ENCODE peak calls at places on chromosomes 13 and 19, in seven cellular contexts. One of them, this sample, is unnamed.

GRCh38 chr19:28633223-28634030 is 579.5 kb downstream of the UQCRFS1 start:
- DNase-seq in BE2C: peak; percentile 21
- DNase-seq in osteocyte: no peak
- DNase-seq in HFFc6: peak; percentile 1
- DNase-seq in astrocyte of the spinal cord: peak; percentile 16
- DNase-seq in Peyer's patch: no peak
- DNase-seq in Caco-2: no peak
- DNase-seq in this sample: no peak

GRCh38 chr13:30395192-30396158 is 26.8 kb upstream of the UBE2L5 start:
- DNase-seq in BE2C: peak; percentile 78
- DNase-seq in osteocyte: no peak
- DNase-seq in HFFc6: peak; percentile 95
- DNase-seq in astrocyte of the spinal cord: peak; percentile 90
- DNase-seq in Peyer's patch: peak; percentile 93
- DNase-seq in Caco-2: peak; percentile 94
- DNase-seq in this sample: no peak

GRCh38 chr19:45097776-45098520 is 5.0 kb downstream of the PPP1R37 start:
- DNase-seq in BE2C: peak; percentile 77
- DNase-seq in osteocyte: no peak
- DNase-seq in HFFc6: peak; percentile 91
- DNase-seq in astrocyte of the spinal cord: peak; percentile 91
- DNase-seq in Peyer's patch: peak; percentile 80
- DNase-seq in Caco-2: peak; percentile 68
- DNase-seq in this sample: no peak

GRCh38 chr13:49366841-49367240 is 77.0 kb downstream of the CAB39L start:
- DNase-seq in BE2C: no peak
- DNase-seq in osteocyte: no peak
- DNase-seq in HFFc6: peak; percentile 39
- DNase-seq in astrocyte of the spinal cord: no peak
- DNase-seq in Peyer's patch: no peak
- DNase-seq in Caco-2: no peak
- DNase-seq in this sample: no peak

GRCh38 chr19:57560049-57560491 is 407 bp upstream of the ZNF550 start:
- DNase-seq in BE2C: no peak
- DNase-seq in osteocyte: no peak
- DNase-seq in HFFc6: peak; percentile 81
- DNase-seq in astrocyte of the spinal cord: peak; percentile 51
- DNase-seq in Peyer's patch: no peak
- DNase-seq in Caco-2: no peak
- DNase-seq in this sample: no peak

GRCh38 chr13:109389892-109390345 is 396.5 kb downstream of the IRS2 start:
- DNase-seq in BE2C: no peak
- DNase-seq in osteocyte: no peak
- DNase-seq in HFFc6: peak; percentile 13
- DNase-seq in astrocyte of the spinal cord: no peak
- DNase-seq in Peyer's patch: no peak
- DNase-seq in Caco-2: no peak
- DNase-seq in this sample: no peak

GRCh38 chr13:24202215-24202614 is 41.7 kb downstream of the SPATA13 start:
- DNase-seq in BE2C: no peak
- DNase-seq in osteocyte: no peak
- DNase-seq in HFFc6: no peak
- DNase-seq in astrocyte of the spinal cord: no peak
- DNase-seq in Peyer's patch: peak; percentile 53
- DNase-seq in Caco-2: no peak
- DNase-seq in this sample: no peak

GRCh38 chr13:30856004-30856790 is 49.9 kb upstream of the MEDAG start:
- DNase-seq in BE2C: no peak
- DNase-seq in osteocyte: no peak
- DNase-seq in HFFc6: no peak
- DNase-seq in astrocyte of the spinal cord: no peak
- DNase-seq in Peyer's patch: no peak
- DNase-seq in Caco-2: no peak
- DNase-seq in this sample: no peak

GRCh38 chr19:12664406-12665280 is 1.9 kb downstream of the MAN2B1 start:
- DNase-seq in BE2C: peak; percentile 64
- DNase-seq in osteocyte: no peak
- DNase-seq in HFFc6: no peak
- DNase-seq in astrocyte of the spinal cord: no peak
- DNase-seq in Peyer's patch: no peak
- DNase-seq in Caco-2: peak; percentile 53
- DNase-seq in this sample: no peak

GRCh38 chr13:48828962-48829405 is 146.7 kb upstream of the FNDC3A start:
- DNase-seq in BE2C: peak; percentile 22
- DNase-seq in osteocyte: no peak
- DNase-seq in HFFc6: no peak
- DNase-seq in astrocyte of the spinal cord: no peak
- DNase-seq in Peyer's patch: no peak
- DNase-seq in Caco-2: no peak
- DNase-seq in this sample: no peak

GRCh38 chr19:12806242-12807131 is at the start of gene RNASEH2A:
- DNase-seq in BE2C: peak; percentile 97
- DNase-seq in osteocyte: peak; percentile 97
- DNase-seq in HFFc6: peak; percentile 85
- DNase-seq in astrocyte of the spinal cord: peak; percentile 92
- DNase-seq in Peyer's patch: peak; percentile 93
- DNase-seq in Caco-2: peak; percentile 84
- DNase-seq in this sample: peak; percentile 92

GRCh38 chr13:30985637-30986205 is 53.3 kb downstream of the TEX26 start:
- DNase-seq in BE2C: no peak
- DNase-seq in osteocyte: no peak
- DNase-seq in HFFc6: peak; percentile 59
- DNase-seq in astrocyte of the spinal cord: peak; percentile 46
- DNase-seq in Peyer's patch: no peak
- DNase-seq in Caco-2: no peak
- DNase-seq in this sample: no peak

GRCh38 chr13:26025196-26025595 is 26.6 kb downstream of the SHISA2 start:
- DNase-seq in BE2C: no peak
- DNase-seq in osteocyte: peak; percentile 53
- DNase-seq in HFFc6: no peak
- DNase-seq in astrocyte of the spinal cord: no peak
- DNase-seq in Peyer's patch: no peak
- DNase-seq in Caco-2: no peak
- DNase-seq in this sample: no peak

GRCh38 chr13:105642511-105642958 is 892.9 kb downstream of the EFNB2 start:
- DNase-seq in BE2C: no peak
- DNase-seq in osteocyte: no peak
- DNase-seq in HFFc6: no peak
- DNase-seq in astrocyte of the spinal cord: peak; percentile 39
- DNase-seq in Peyer's patch: no peak
- DNase-seq in Caco-2: no peak
- DNase-seq in this sample: no peak

GRCh38 chr19:19495614-19496603 is 19.4 kb downstream of the TSSK6 start:
- DNase-seq in BE2C: no peak
- DNase-seq in osteocyte: no peak
- DNase-seq in HFFc6: no peak
- DNase-seq in astrocyte of the spinal cord: no peak
- DNase-seq in Peyer's patch: no peak
- DNase-seq in Caco-2: no peak
- DNase-seq in this sample: no peak

GRCh38 chr19:39131255-39131755 is 5.7 kb downstream of the PAK4 start:
- DNase-seq in BE2C: peak; percentile 52
- DNase-seq in osteocyte: no peak
- DNase-seq in HFFc6: no peak
- DNase-seq in astrocyte of the spinal cord: no peak
- DNase-seq in Peyer's patch: no peak
- DNase-seq in Caco-2: no peak
- DNase-seq in this sample: no peak

GRCh38 chr13:39451301-39451700 is 151.7 kb downstream of the LHFPL6 start:
- DNase-seq in BE2C: no peak
- DNase-seq in osteocyte: no peak
- DNase-seq in HFFc6: no peak
- DNase-seq in astrocyte of the spinal cord: peak; percentile 40
- DNase-seq in Peyer's patch: no peak
- DNase-seq in Caco-2: no peak
- DNase-seq in this sample: no peak

GRCh38 chr13:101576977-101577376 is 124.5 kb downstream of the ITGBL1 start:
- DNase-seq in BE2C: no peak
- DNase-seq in osteocyte: no peak
- DNase-seq in HFFc6: no peak
- DNase-seq in astrocyte of the spinal cord: no peak
- DNase-seq in Peyer's patch: no peak
- DNase-seq in Caco-2: no peak
- DNase-seq in this sample: no peak

GRCh38 chr13:49838989-49839388 is 46.5 kb upstream of the KPNA3 start:
- DNase-seq in BE2C: no peak
- DNase-seq in osteocyte: no peak
- DNase-seq in HFFc6: no peak
- DNase-seq in astrocyte of the spinal cord: no peak
- DNase-seq in Peyer's patch: no peak
- DNase-seq in Caco-2: peak; percentile 86
- DNase-seq in this sample: no peak

GRCh38 chr13:30818323-30818960 is 83.1 kb downstream of the ALOX5AP start:
- DNase-seq in BE2C: no peak
- DNase-seq in osteocyte: no peak
- DNase-seq in HFFc6: peak; percentile 83
- DNase-seq in astrocyte of the spinal cord: peak; percentile 85
- DNase-seq in Peyer's patch: no peak
- DNase-seq in Caco-2: no peak
- DNase-seq in this sample: no peak

GRCh38 chr13:112098699-112099098 is 31.8 kb downstream of the SOX1 start:
- DNase-seq in BE2C: no peak
- DNase-seq in osteocyte: peak; percentile 53
- DNase-seq in HFFc6: no peak
- DNase-seq in astrocyte of the spinal cord: no peak
- DNase-seq in Peyer's patch: no peak
- DNase-seq in Caco-2: no peak
- DNase-seq in this sample: no peak

GRCh38 chr13:112102243-112102642 is 35.3 kb downstream of the SOX1 start:
- DNase-seq in BE2C: no peak
- DNase-seq in osteocyte: no peak
- DNase-seq in HFFc6: no peak
- DNase-seq in astrocyte of the spinal cord: no peak
- DNase-seq in Peyer's patch: no peak
- DNase-seq in Caco-2: no peak
- DNase-seq in this sample: no peak

GRCh38 chr13:112103971-112104872 is 37.3 kb downstream of the SOX1 start:
- DNase-seq in BE2C: no peak
- DNase-seq in osteocyte: peak; percentile 84
- DNase-seq in HFFc6: no peak
- DNase-seq in astrocyte of the spinal cord: no peak
- DNase-seq in Peyer's patch: no peak
- DNase-seq in Caco-2: no peak
- DNase-seq in this sample: no peak

GRCh38 chr13:112103260-112103843 is 36.4 kb downstream of the SOX1 start:
- DNase-seq in BE2C: no peak
- DNase-seq in osteocyte: peak; percentile 49
- DNase-seq in HFFc6: no peak
- DNase-seq in astrocyte of the spinal cord: no peak
- DNase-seq in Peyer's patch: no peak
- DNase-seq in Caco-2: no peak
- DNase-seq in this sample: no peak

DNA sequence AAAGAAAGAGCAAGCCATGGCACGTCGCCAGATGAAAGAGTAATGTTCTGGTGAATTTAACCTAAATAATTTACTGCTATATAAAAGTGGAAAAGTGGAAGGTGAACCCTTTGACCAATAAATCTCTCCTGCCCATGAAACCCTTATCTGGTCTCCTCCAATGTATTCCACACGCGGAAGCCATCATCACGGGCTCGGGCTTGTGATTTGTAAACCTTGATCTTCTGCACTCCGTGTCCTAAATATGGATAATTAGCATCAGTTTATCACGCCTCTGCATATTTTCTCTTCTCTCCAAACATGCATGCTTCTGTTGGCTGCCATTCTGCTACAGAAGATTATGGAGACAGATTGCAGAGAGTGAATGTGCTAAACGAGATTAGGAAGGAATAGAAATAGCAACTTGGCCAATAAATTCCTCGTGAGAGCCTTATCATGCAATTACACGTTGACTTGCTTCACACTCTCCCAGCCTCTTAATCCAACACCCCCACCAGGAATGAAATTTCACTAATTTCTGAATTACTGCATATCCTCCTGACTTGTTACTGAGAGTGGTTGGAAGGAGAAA is 34.5 kb downstream of the SOX1 start:
- DNase-seq in BE2C: no peak
- DNase-seq in osteocyte: peak; percentile 15
- DNase-seq in HFFc6: no peak
- DNase-seq in astrocyte of the spinal cord: no peak
- DNase-seq in Peyer's patch: no peak
- DNase-seq in Caco-2: no peak
- DNase-seq in this sample: no peak
- TF ChIP-seq CTCF in BE2C: no peak
- TF ChIP-seq CTCF in osteocyte: no peak
- TF ChIP-seq CTCF in HFFc6: no peak
- TF ChIP-seq CTCF in astrocyte of the spinal cord: no peak
- TF ChIP-seq CTCF in Peyer's patch: no peak
- TF ChIP-seq CTCF in Caco-2: no peak
- TF ChIP-seq CTCF in this sample: no peak

GRCh38 chr13:36212789-36213188 is 1.6 kb downstream of the SOHLH2 start:
- DNase-seq in BE2C: no peak
- DNase-seq in osteocyte: no peak
- DNase-seq in HFFc6: no peak
- DNase-seq in astrocyte of the spinal cord: no peak
- DNase-seq in Peyer's patch: no peak
- DNase-seq in Caco-2: no peak
- DNase-seq in this sample: no peak

GRCh38 chr13:36207672-36208071 is 6.7 kb downstream of the SOHLH2 start:
- DNase-seq in BE2C: no peak
- DNase-seq in osteocyte: no peak
- DNase-seq in HFFc6: no peak
- DNase-seq in astrocyte of the spinal cord: no peak
- DNase-seq in Peyer's patch: no peak
- DNase-seq in Caco-2: no peak
- DNase-seq in this sample: no peak

GRCh38 chr13:36217456-36217855 is 3.1 kb upstream of the SOHLH2 start:
- DNase-seq in BE2C: no peak
- DNase-seq in osteocyte: no peak
- DNase-seq in HFFc6: no peak
- DNase-seq in astrocyte of the spinal cord: no peak
- DNase-seq in Peyer's patch: no peak
- DNase-seq in Caco-2: no peak
- DNase-seq in this sample: no peak

GRCh38 chr13:36214163-36214921 is at the start of gene SOHLH2:
- DNase-seq in BE2C: no peak
- DNase-seq in osteocyte: no peak
- DNase-seq in HFFc6: no peak
- DNase-seq in astrocyte of the spinal cord: no peak
- DNase-seq in Peyer's patch: no peak
- DNase-seq in Caco-2: no peak
- DNase-seq in this sample: no peak

GRCh38 chr13:36211567-36211966 is 2.8 kb downstream of the SOHLH2 start:
- DNase-seq in BE2C: no peak
- DNase-seq in osteocyte: no peak
- DNase-seq in HFFc6: no peak
- DNase-seq in astrocyte of the spinal cord: peak; percentile 81
- DNase-seq in Peyer's patch: no peak
- DNase-seq in Caco-2: no peak
- DNase-seq in this sample: no peak
- TF ChIP-seq CTCF in BE2C: no peak
- TF ChIP-seq CTCF in osteocyte: no peak
- TF ChIP-seq CTCF in HFFc6: no peak
- TF ChIP-seq CTCF in astrocyte of the spinal cord: no peak
- TF ChIP-seq CTCF in Peyer's patch: no peak
- TF ChIP-seq CTCF in Caco-2: no peak
- TF ChIP-seq CTCF in this sample: no peak

GRCh38 chr13:27728271-27728670 is 64.0 kb upstream of the GSX1 start:
- DNase-seq in BE2C: no peak
- DNase-seq in osteocyte: no peak
- DNase-seq in HFFc6: peak; percentile 13
- DNase-seq in astrocyte of the spinal cord: no peak
- DNase-seq in Peyer's patch: no peak
- DNase-seq in Caco-2: no peak
- DNase-seq in this sample: no peak
- TF ChIP-seq CTCF in BE2C: peak; percentile 14
- TF ChIP-seq CTCF in osteocyte: no peak
- TF ChIP-seq CTCF in HFFc6: no peak
- TF ChIP-seq CTCF in astrocyte of the spinal cord: no peak
- TF ChIP-seq CTCF in Peyer's patch: no peak
- TF ChIP-seq CTCF in Caco-2: peak; percentile 8
- TF ChIP-seq CTCF in this sample: peak; percentile 65

GRCh38 chr19:20964798-20965197 is 41.7 kb downstream of the ZNF85 start:
- DNase-seq in BE2C: peak; percentile 12
- DNase-seq in osteocyte: peak; percentile 63
- DNase-seq in HFFc6: no peak
- DNase-seq in astrocyte of the spinal cord: no peak
- DNase-seq in Peyer's patch: no peak
- DNase-seq in Caco-2: no peak
- DNase-seq in this sample: no peak
- TF ChIP-seq CTCF in BE2C: no peak
- TF ChIP-seq CTCF in osteocyte: no peak
- TF ChIP-seq CTCF in HFFc6: no peak
- TF ChIP-seq CTCF in astrocyte of the spinal cord: no peak
- TF ChIP-seq CTCF in Peyer's patch: no peak
- TF ChIP-seq CTCF in Caco-2: peak; percentile 15
- TF ChIP-seq CTCF in this sample: peak; percentile 23